ENCODE peak calls at places on chromosomes 6 and 20, in five cellular contexts. One of them, this sample, is unnamed. For H3K27me3 and H3K4me1, the result is how much of the 10 kb centered on the place peaks cover.

GRCh38 chr6:44076366-44077200 is 50.7 kb downstream of the MRPL14 start:
- DNase-seq in iPS DF 6.9: no peak
- DNase-seq in lower lobe of right lung: peak
- DNase-seq in GM23248: peak
- DNase-seq in cardiac muscle cell: peak
- DNase-seq in this sample: no peak

GRCh38 chr6:154986787-154987235 is 8.3 kb upstream of the TIAM2 start:
- DNase-seq in iPS DF 6.9: no peak
- DNase-seq in lower lobe of right lung: no peak
- DNase-seq in GM23248: no peak
- DNase-seq in cardiac muscle cell: no peak
- DNase-seq in this sample: no peak

GRCh38 chr6:79946242-79946641 is 1.1 kb downstream of the ELOVL4 start:
- DNase-seq in iPS DF 6.9: no peak
- DNase-seq in lower lobe of right lung: no peak
- DNase-seq in GM23248: peak
- DNase-seq in cardiac muscle cell: peak
- DNase-seq in this sample: no peak

GRCh38 chr6:158725704-158726103 is 75.8 kb downstream of the SYTL3 start:
- DNase-seq in iPS DF 6.9: no peak
- DNase-seq in lower lobe of right lung: no peak
- DNase-seq in GM23248: no peak
- DNase-seq in cardiac muscle cell: no peak
- DNase-seq in this sample: no peak

GRCh38 chr6:3786131-3786530 is 34.6 kb upstream of the PXDC1 start:
- DNase-seq in iPS DF 6.9: no peak
- DNase-seq in lower lobe of right lung: no peak
- DNase-seq in GM23248: peak
- DNase-seq in cardiac muscle cell: no peak
- DNase-seq in this sample: no peak

GRCh38 chr6:48826884-48827701 is 636.0 kb downstream of the MMUT start:
- DNase-seq in iPS DF 6.9: no peak
- DNase-seq in lower lobe of right lung: no peak
- DNase-seq in GM23248: peak
- DNase-seq in cardiac muscle cell: no peak
- DNase-seq in this sample: peak

GRCh38 chr6:86937219-86938079 is at the start of gene HTR1E:
- DNase-seq in iPS DF 6.9: no peak
- DNase-seq in lower lobe of right lung: no peak
- DNase-seq in GM23248: peak
- DNase-seq in cardiac muscle cell: peak
- DNase-seq in this sample: peak

GRCh38 chr6:106154326-106154725 is 68.2 kb downstream of the PRDM1 start:
- DNase-seq in iPS DF 6.9: no peak
- DNase-seq in lower lobe of right lung: no peak
- DNase-seq in GM23248: no peak
- DNase-seq in cardiac muscle cell: no peak
- DNase-seq in this sample: no peak

GRCh38 chr6:23735151-23735550 is 390.9 kb upstream of the NRSN1 start:
- DNase-seq in iPS DF 6.9: no peak
- DNase-seq in lower lobe of right lung: no peak
- DNase-seq in GM23248: peak
- DNase-seq in cardiac muscle cell: no peak
- DNase-seq in this sample: no peak

GRCh38 chr20:57526067-57526884 is 1.3 kb upstream of the CTCFL start:
- DNase-seq in iPS DF 6.9: no peak
- DNase-seq in lower lobe of right lung: no peak
- DNase-seq in GM23248: no peak
- DNase-seq in cardiac muscle cell: no peak
- DNase-seq in this sample: no peak

DNA sequence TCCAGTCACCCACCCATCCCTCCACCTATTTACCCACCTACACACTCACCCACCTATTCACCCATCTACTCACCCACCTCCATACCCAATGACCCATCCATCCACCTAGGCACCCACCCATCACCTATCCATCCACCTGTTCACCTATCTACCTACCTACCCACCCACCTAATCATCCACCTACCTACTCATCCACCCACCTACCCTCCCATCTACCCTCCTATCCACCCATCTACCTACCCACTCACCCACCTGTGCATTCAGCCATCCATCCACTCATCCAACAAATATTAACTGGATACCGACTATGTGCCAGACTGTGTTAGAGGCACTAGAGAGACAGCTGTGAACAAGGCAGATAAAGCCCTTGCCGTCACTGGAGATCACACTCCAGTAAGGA is 40.3 kb downstream of the RSPO4 start:
- DNase-seq in iPS DF 6.9: no peak
- DNase-seq in lower lobe of right lung: no peak
- DNase-seq in GM23248: no peak
- DNase-seq in cardiac muscle cell: no peak
- DNase-seq in this sample: no peak
- H3K27me3 ChIP-seq in iPS DF 6.9: under half
- H3K27me3 ChIP-seq in lower lobe of right lung: under half
- H3K27me3 ChIP-seq in GM23248: under half
- H3K27me3 ChIP-seq in cardiac muscle cell: under half
- H3K27me3 ChIP-seq in this sample: under half

GRCh38 chr20:44894959-44895358 is 9.5 kb downstream of the YWHAB start:
- DNase-seq in iPS DF 6.9: no peak
- DNase-seq in lower lobe of right lung: no peak
- DNase-seq in GM23248: no peak
- DNase-seq in cardiac muscle cell: no peak
- DNase-seq in this sample: no peak
- H3K4me1 ChIP-seq in iPS DF 6.9: under half
- H3K4me1 ChIP-seq in lower lobe of right lung: half or more
- H3K4me1 ChIP-seq in GM23248: under half
- H3K4me1 ChIP-seq in cardiac muscle cell: under half
- H3K4me1 ChIP-seq in this sample: under half

DNA sequence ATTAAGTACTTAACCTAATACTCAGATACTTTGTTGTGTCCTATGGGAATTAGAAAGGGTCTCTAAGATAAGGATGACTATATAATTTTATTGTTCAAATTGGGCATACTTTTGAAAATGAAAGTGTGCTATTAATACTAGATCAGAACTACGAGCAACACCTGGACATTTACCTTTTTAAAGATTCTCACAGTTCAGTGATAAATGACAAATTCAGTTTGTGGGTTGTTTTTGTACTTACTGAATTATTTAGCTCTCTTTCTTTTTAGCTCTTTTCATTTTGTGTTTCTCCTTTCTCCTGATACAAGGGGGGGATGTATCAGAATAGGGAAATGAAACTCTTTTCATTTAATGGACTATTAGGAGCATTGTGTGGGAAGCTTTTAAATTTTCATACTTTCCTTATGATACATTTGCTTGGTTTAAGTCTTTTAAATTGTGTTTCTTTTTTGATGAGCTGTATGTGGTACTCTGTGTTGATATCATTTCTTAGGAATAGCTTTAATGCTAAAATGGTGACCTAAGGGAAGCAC is 47.5 kb downstream of the PHF3 start:
- DNase-seq in iPS DF 6.9: no peak
- DNase-seq in lower lobe of right lung: no peak
- DNase-seq in GM23248: no peak
- DNase-seq in cardiac muscle cell: no peak
- DNase-seq in this sample: no peak
- H3K27ac ChIP-seq in iPS DF 6.9: no peak
- H3K27ac ChIP-seq in lower lobe of right lung: no peak
- H3K27ac ChIP-seq in GM23248: no peak
- H3K27ac ChIP-seq in cardiac muscle cell: no peak
- H3K27ac ChIP-seq in this sample: no peak

GRCh38 chr6:149003560-149003959 is 256.7 kb downstream of the UST start:
- DNase-seq in iPS DF 6.9: no peak
- DNase-seq in lower lobe of right lung: no peak
- DNase-seq in GM23248: no peak
- DNase-seq in cardiac muscle cell: no peak
- DNase-seq in this sample: no peak
- H3K27me3 ChIP-seq in iPS DF 6.9: under half
- H3K27me3 ChIP-seq in lower lobe of right lung: under half
- H3K27me3 ChIP-seq in GM23248: under half
- H3K27me3 ChIP-seq in cardiac muscle cell: under half
- H3K27me3 ChIP-seq in this sample: under half

GRCh38 chr20:53581444-53582311 is 12.0 kb downstream of the ZNF217 start:
- DNase-seq in iPS DF 6.9: no peak
- DNase-seq in lower lobe of right lung: peak
- DNase-seq in GM23248: no peak
- DNase-seq in cardiac muscle cell: no peak
- DNase-seq in this sample: no peak
- H3K4me1 ChIP-seq in iPS DF 6.9: under half
- H3K4me1 ChIP-seq in lower lobe of right lung: half or more
- H3K4me1 ChIP-seq in GM23248: half or more
- H3K4me1 ChIP-seq in cardiac muscle cell: under half
- H3K4me1 ChIP-seq in this sample: half or more